ENCODE peak calls at places on chromosomes 4 and X, in eight cellular contexts. F, Q, J, N, H, E, S and Y are unnamed samples.

GRCh38 chr4:14096406-14096965 is 469.0 kb upstream of the BOD1L1 start:
- DNase-seq in F (no peak), Q (no peak), J (no peak), N (no peak), H (no peak), E (no peak), S (no peak), Y (no peak)

GRCh38 chr4:71004281-71004851 is 10.9 kb downstream of the DCK start:
- DNase-seq in F (no peak), Q (no peak), J (no peak), N (no peak), H (no peak), E (no peak), S (peak; percentile 37), Y (no peak)

GRCh38 chr4:155338196-155338595 is 38.6 kb downstream of the MAP9 start:
- DNase-seq in F (no peak), Q (no peak), J (no peak), N (no peak), H (no peak), E (no peak), S (no peak), Y (no peak)

GRCh38 chrX:121635141-121635540 is 587.7 kb downstream of the GLUD2 start:
- DNase-seq in F (no peak), Q (no peak), J (no peak), N (no peak), H (no peak), E (no peak), S (no peak), Y (no peak)

GRCh38 chrX:119503484-119503861 is 35.2 kb downstream of the SLC25A5 start:
- DNase-seq in F (no peak), Q (peak; percentile 2), J (no peak), N (peak; percentile 9), H (no peak), E (peak; percentile 61), S (no peak), Y (peak; percentile 54)

GRCh38 chr4:16139066-16139945 is 55.5 kb upstream of the PROM1 start:
- DNase-seq in F (no peak), Q (no peak), J (no peak), N (no peak), H (no peak), E (no peak), S (no peak), Y (no peak)

GRCh38 chrX:31708116-31708515 is 636.3 kb upstream of the FTHL17 start:
- DNase-seq in F (no peak), Q (no peak), J (no peak), N (no peak), H (no peak), E (no peak), S (no peak), Y (no peak)

GRCh38 chr4:26022346-26022891 is 108.4 kb downstream of the SMIM20 start:
- DNase-seq in F (no peak), Q (no peak), J (peak; percentile 73), N (no peak), H (peak; percentile 46), E (peak; percentile 85), S (no peak), Y (peak; percentile 76)

GRCh38 chrX:40366661-40367060 is 214.1 kb upstream of the ATP6AP2 start:
- DNase-seq in F (no peak), Q (no peak), J (no peak), N (no peak), H (no peak), E (no peak), S (no peak), Y (no peak)

GRCh38 chr4:129839687-129840086 is 743.7 kb downstream of the C4orf33 start:
- DNase-seq in F (no peak), Q (no peak), J (no peak), N (no peak), H (no peak), E (no peak), S (no peak), Y (no peak)

GRCh38 chr4:38160487-38161207 is 200.4 kb downstream of the PTTG2 start:
- DNase-seq in F (no peak), Q (no peak), J (peak; percentile 38), N (peak; percentile 95), H (peak; percentile 86), E (no peak), S (peak; percentile 21), Y (peak; percentile 83)

GRCh38 chr4:62431513-62431912 is 1231.4 kb downstream of the ADGRL3 start:
- DNase-seq in F (no peak), Q (no peak), J (no peak), N (no peak), H (no peak), E (no peak), S (no peak), Y (no peak)

GRCh38 chr4:2457481-2458295 is 11.2 kb upstream of the RNF4 start:
- DNase-seq in F (no peak), Q (no peak), J (no peak), N (no peak), H (no peak), E (no peak), S (no peak), Y (no peak)

GRCh38 chr4:123822353-123822752 is 425.8 kb downstream of the SPRY1 start:
- DNase-seq in F (no peak), Q (no peak), J (no peak), N (no peak), H (no peak), E (no peak), S (no peak), Y (no peak)

GRCh38 chr4:156575430-156576073 is 396.0 kb downstream of the PDGFC start:
- DNase-seq in F (no peak), Q (no peak), J (no peak), N (no peak), H (no peak), E (no peak), S (no peak), Y (no peak)

GRCh38 chrX:24380273-24381036 is 20.0 kb downstream of the SUPT20HL1 start:
- DNase-seq in F (no peak), Q (no peak), J (no peak), N (no peak), H (no peak), E (no peak), S (no peak), Y (peak; percentile 28)

GRCh38 chrX:38260231-38260630 is 39.6 kb upstream of the SRPX start:
- DNase-seq in F (no peak), Q (no peak), J (no peak), N (no peak), H (peak; percentile 49), E (no peak), S (no peak), Y (no peak)

GRCh38 chr4:151659631-151660030 is 101.2 kb downstream of the GATB start:
- DNase-seq in F (no peak), Q (peak; percentile 18), J (no peak), N (no peak), H (no peak), E (no peak), S (no peak), Y (no peak)